ENCODE peak calls at places on chromosomes 1 and 21, in seven cellular contexts. G, N, B, E, S, W and Y are unnamed samples.

GRCh38 chr1:16076871-16077250 is 3.4 kb upstream of the FAM131C start:
- DNase-seq in G (peak; percentile 38), N (peak; percentile 75), B (peak; percentile 81), E (no peak), S (no peak), W (no peak), Y (no peak)

GRCh38 chr1:155976062-155976912 is 2.1 kb downstream of the ARHGEF2 start:
- DNase-seq in G (peak; percentile 89), N (peak; percentile 70), B (peak; percentile 79), E (no peak), S (peak; percentile 72), W (peak; percentile 92), Y (peak; percentile 43)

GRCh38 chr21:45886610-45887026 is 95.0 kb upstream of the COL6A1 start:
- DNase-seq in G (no peak), N (no peak), B (no peak), E (no peak), S (peak; percentile 11), W (no peak), Y (no peak)

GRCh38 chr1:171403396-171403795 is 81.9 kb upstream of the PRRC2C start:
- DNase-seq in G (no peak), N (peak; percentile 21), B (peak; percentile 19), E (no peak), S (no peak), W (no peak), Y (no peak)

GRCh38 chr1:24325587-24326449 is 6.7 kb downstream of the GRHL3 start:
- DNase-seq in G (no peak), N (no peak), B (no peak), E (no peak), S (no peak), W (no peak), Y (no peak)

GRCh38 chr1:21362096-21362495 is 71.8 kb upstream of the ECE1 start:
- DNase-seq in G (no peak), N (no peak), B (no peak), E (no peak), S (no peak), W (no peak), Y (peak; percentile 28)

GRCh38 chr1:205948000-205948399 is 4.7 kb upstream of the SLC26A9 start:
- DNase-seq in G (no peak), N (no peak), B (no peak), E (no peak), S (no peak), W (no peak), Y (no peak)

GRCh38 chr1:27071049-27071416 is 58.4 kb upstream of the TENT5B start:
- DNase-seq in G (peak; percentile 42), N (no peak), B (peak; percentile 63), E (peak; percentile 33), S (no peak), W (no peak), Y (no peak)

GRCh38 chr1:86150553-86151055 is 6.0 kb downstream of the COL24A1 start:
- DNase-seq in G (peak; percentile 52), N (no peak), B (peak; percentile 42), E (no peak), S (no peak), W (no peak), Y (no peak)

GRCh38 chr1:47188901-47189785 is 693 bp downstream of the PDZK1IP1 start:
- DNase-seq in G (no peak), N (no peak), B (no peak), E (no peak), S (no peak), W (peak; percentile 59), Y (no peak)

GRCh38 chr21:17089121-17089520 is 423.7 kb upstream of the CXADR start:
- DNase-seq in G (peak; percentile 60), N (peak; percentile 6), B (no peak), E (no peak), S (no peak), W (no peak), Y (no peak)

GRCh38 chr1:88877382-88877825 is 14.0 kb downstream of the GTF2B start:
- DNase-seq in G (peak; percentile 61), N (peak; percentile 62), B (peak; percentile 71), E (no peak), S (no peak), W (no peak), Y (no peak)

GRCh38 chr1:31421404-31422040 is 8.5 kb downstream of the SERINC2 start:
- DNase-seq in G (peak; percentile 48), N (peak; percentile 33), B (peak; percentile 21), E (no peak), S (no peak), W (no peak), Y (no peak)

GRCh38 chr1:23936481-23937176 is 23.0 kb upstream of the PNRC2 start:
- DNase-seq in G (no peak), N (no peak), B (peak; percentile 36), E (no peak), S (no peak), W (peak; percentile 19), Y (no peak)

GRCh38 chr21:15754640-15755039 is 24.9 kb downstream of the USP25 start:
- DNase-seq in G (peak; percentile 53), N (peak; percentile 59), B (peak; percentile 61), E (no peak), S (no peak), W (no peak), Y (no peak)

GRCh38 chr21:44987301-44987885 is 47.6 kb downstream of the SLX9 start:
- DNase-seq in G (no peak), N (no peak), B (no peak), E (peak; percentile 8), S (peak; percentile 3), W (peak; percentile 64), Y (no peak)

GRCh38 chr21:32813265-32813903 is 41.8 kb upstream of the PAXBP1 start:
- DNase-seq in G (no peak), N (no peak), B (no peak), E (peak; percentile 45), S (no peak), W (no peak), Y (no peak)

GRCh38 chr1:16204634-16205332 is 7.7 kb downstream of the ARHGEF19 start:
- DNase-seq in G (no peak), N (peak; percentile 35), B (peak; percentile 41), E (peak; percentile 59), S (peak; percentile 26), W (no peak), Y (no peak)

GRCh38 chr1:167678422-167678821 is 43.4 kb upstream of the MPZL1 start:
- DNase-seq in G (no peak), N (no peak), B (no peak), E (no peak), S (no peak), W (no peak), Y (no peak)

GRCh38 chr1:11943619-11944018 is 9.1 kb downstream of the PLOD1 start:
- DNase-seq in G (no peak), N (no peak), B (no peak), E (no peak), S (no peak), W (no peak), Y (no peak)

GRCh38 chr1:111283838-111284237 is 6.8 kb upstream of the CHIA start:
- DNase-seq in G (no peak), N (no peak), B (no peak), E (no peak), S (no peak), W (no peak), Y (no peak)

GRCh38 chr1:99669376-99669775 is 23.5 kb downstream of the PALMD start:
- DNase-seq in G (no peak), N (no peak), B (no peak), E (no peak), S (no peak), W (no peak), Y (no peak)
- H3K27ac ChIP-seq in G (no peak overlapping the region), N (no peak overlapping the region), B (no peak overlapping the region), E (no peak overlapping the region), S (no peak overlapping the region), W (no peak overlapping the region), Y (no peak overlapping the region)

DNA sequence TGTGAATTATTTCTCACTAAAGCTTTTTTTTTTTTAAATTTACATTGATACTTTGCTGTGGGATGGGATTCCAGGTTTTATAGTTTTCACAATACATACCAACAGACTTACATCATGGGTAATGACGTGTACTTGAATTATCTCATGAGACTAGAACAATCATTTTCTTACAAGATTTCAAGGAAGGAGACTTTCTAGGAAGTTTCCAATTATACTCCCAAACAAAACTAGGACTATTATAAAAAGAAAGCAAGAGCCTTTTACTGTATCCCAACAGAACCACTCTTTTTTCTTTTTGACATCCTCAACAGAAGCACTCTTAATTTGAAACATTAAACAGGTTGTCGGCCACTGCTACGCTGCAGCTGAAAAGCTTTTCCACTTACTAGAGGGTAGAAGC is 48.7 kb downstream of the TESK2 start:
- DNase-seq in G (peak; percentile 59), N (peak; percentile 57), B (peak; percentile 60), E (no peak), S (no peak), W (no peak), Y (no peak)
- H3K27ac ChIP-seq in G (no peak overlapping the region), N (no peak overlapping the region), B (no peak overlapping the region), E (no peak overlapping the region), S (no peak overlapping the region), W (no peak overlapping the region), Y (no peak overlapping the region)

GRCh38 chr1:247100676-247101279 is 3.4 kb downstream of the ZNF669 start:
- DNase-seq in G (no peak), N (no peak), B (no peak), E (no peak), S (no peak), W (no peak), Y (no peak)

GRCh38 chr1:247102381-247102780 is 1.8 kb downstream of the ZNF669 start:
- DNase-seq in G (peak; percentile 58), N (peak; percentile 74), B (peak; percentile 87), E (no peak), S (no peak), W (no peak), Y (no peak)

GRCh38 chr1:247105966-247106365 is 1.8 kb upstream of the ZNF669 start:
- DNase-seq in G (no peak), N (no peak), B (no peak), E (no peak), S (no peak), W (no peak), Y (no peak)

GRCh38 chr1:247104965-247105364 is 809 bp upstream of the ZNF669 start:
- DNase-seq in G (no peak), N (no peak), B (peak; percentile 23), E (no peak), S (no peak), W (no peak), Y (no peak)

GRCh38 chr1:247103777-247104591 is at the start of gene ZNF669:
- DNase-seq in G (peak; percentile 97), N (peak; percentile 98), B (peak; percentile 99), E (peak; percentile 96), S (peak; percentile 86), W (peak; percentile 98), Y (peak; percentile 96)
- H3K27ac ChIP-seq in G (peak within 1 kb of the TSS; percentile 83), N (peak within 1 kb of the TSS; percentile 84), B (peak within 1 kb of the TSS; percentile 64), E (peak within 1 kb of the TSS; percentile 78), S (peak within 1 kb of the TSS; percentile 64), W (peak within 1 kb of the TSS; percentile 81), Y (peak within 1 kb of the TSS; percentile 60)

DNA sequence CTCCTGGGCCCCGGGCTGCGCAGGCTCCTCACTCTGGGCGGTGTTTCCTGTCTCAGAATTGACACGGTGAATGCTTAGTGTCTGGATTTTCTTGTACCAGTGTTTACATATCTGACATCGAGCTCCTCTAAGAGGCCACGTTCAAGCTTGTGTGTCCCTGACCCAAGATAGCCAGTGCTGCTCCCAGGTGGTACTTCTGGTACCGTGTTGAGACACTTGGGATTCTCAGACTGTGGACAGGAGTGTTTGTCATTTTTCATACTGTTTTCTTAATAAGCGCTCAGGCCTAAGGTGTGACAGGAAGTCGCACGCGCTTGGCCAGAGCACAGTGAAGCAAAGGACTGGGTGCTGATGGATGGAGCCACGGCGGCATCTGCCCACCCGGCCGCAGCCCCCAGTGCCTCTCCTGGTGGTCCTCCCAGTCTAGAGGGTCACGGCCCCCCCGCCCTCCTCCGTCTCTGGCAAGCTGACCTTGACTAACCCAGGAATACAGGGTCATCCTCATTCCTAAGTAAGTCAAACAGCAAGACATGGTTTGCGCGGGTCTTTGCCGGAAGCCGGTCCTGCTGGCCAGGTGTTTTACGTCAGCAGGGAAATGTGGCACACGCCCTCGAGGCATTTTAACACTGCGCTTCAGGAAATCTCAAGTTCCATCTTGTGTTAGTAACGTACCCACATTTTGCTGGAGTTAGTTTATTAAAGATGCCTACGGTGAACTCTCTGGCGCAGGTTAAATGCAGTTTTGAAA is 8.0 kb downstream of the PEX10 start:
- DNase-seq in G (peak; percentile 22), N (no peak), B (no peak), E (no peak), S (no peak), W (no peak), Y (no peak)
- H3K27ac ChIP-seq in G (no peak overlapping the region), N (no peak overlapping the region), B (no peak overlapping the region), E (no peak overlapping the region), S (no peak overlapping the region), W (no peak overlapping the region), Y (no peak overlapping the region)